ENCODE peak calls at places on chromosomes 1 and 21, in ten cellular contexts. P is GM20000, J is astrocyte of the spinal cord, W is nephron progenitor cell, T is HFFc6, O is tibial artery, B is WTC11, K is AG10803, N is RWPE1, M is AG04450. R is an unnamed sample.

GRCh38 chr1:36436820-36437219 is 13.4 kb downstream of the OSCP1 start:
- DNase-seq in M (no peak), K (no peak), P (no peak), B (no peak), T (peak; percentile 6), O (no peak), J (peak; percentile 16), W (no peak), N (peak; percentile 67), R (no peak)

GRCh38 chr1:25063591-25064416 is 133.7 kb upstream of the RUNX3 start:
- DNase-seq in O (no peak), N (peak; percentile 25), M (no peak), W (no peak), T (peak; percentile 45), K (no peak), P (no peak), B (no peak), J (peak; percentile 25), R (no peak)

GRCh38 chr1:183881387-183882084 is 76.6 kb downstream of the RGL1 start:
- DNase-seq in N (peak; percentile 80), M (peak; percentile 56), W (no peak), P (no peak), J (peak; percentile 85), T (peak; percentile 60), B (peak; percentile 38), O (no peak), K (peak; percentile 62), R (peak; percentile 52)

GRCh38 chr1:245888809-245889208 is 618.3 kb downstream of the SMYD3 start:
- DNase-seq in N (no peak), W (no peak), O (no peak), M (no peak), P (peak; percentile 24), B (peak; percentile 21), T (peak; percentile 33), J (peak; percentile 44), K (peak; percentile 23), R (no peak)

GRCh38 chr21:39381009-39381408 is 32.1 kb upstream of the HMGN1 start:
- DNase-seq in M (no peak), P (no peak), B (no peak), T (no peak), K (no peak), O (no peak), J (no peak), W (no peak), N (no peak), R (no peak)

GRCh38 chr21:46215436-46216131 is 13.0 kb downstream of the LSS start:
- DNase-seq in W (no peak), B (no peak), K (no peak), T (no peak), N (no peak), P (no peak), O (peak; percentile 15), J (no peak), M (no peak), R (no peak)

GRCh38 chr1:225461533-225462428 is 33.9 kb upstream of the LBR start:
- DNase-seq in P (no peak), O (no peak), M (no peak), B (no peak), W (no peak), K (peak; percentile 37), N (no peak), J (no peak), T (no peak), R (no peak)

GRCh38 chr1:10046356-10047085 is 13.8 kb downstream of the UBE4B start:
- DNase-seq in O (peak; percentile 47), M (no peak), N (no peak), K (no peak), T (no peak), W (no peak), B (no peak), P (no peak), J (no peak), R (no peak)

GRCh38 chr1:185432943-185433342 is 115.9 kb upstream of the IVNS1ABP start:
- DNase-seq in N (no peak), O (no peak), B (no peak), W (no peak), K (no peak), J (no peak), M (no peak), P (no peak), T (no peak), R (no peak)

GRCh38 chr1:119141020-119141424 is 569 bp upstream of the WARS2 start:
- DNase-seq in K (peak; percentile 42), O (no peak), P (no peak), M (no peak), N (no peak), B (peak; percentile 54), J (no peak), T (no peak), W (peak; percentile 17), R (no peak)
- TF ChIP-seq CTCF in K (peak; percentile 44), O (no peak), P (peak; percentile 11), M (peak; percentile 39), N (peak; percentile 15), B (peak; percentile 16), J (peak; percentile 49), T (peak; percentile 69), W (no peak), R (peak; percentile 23)

DNA sequence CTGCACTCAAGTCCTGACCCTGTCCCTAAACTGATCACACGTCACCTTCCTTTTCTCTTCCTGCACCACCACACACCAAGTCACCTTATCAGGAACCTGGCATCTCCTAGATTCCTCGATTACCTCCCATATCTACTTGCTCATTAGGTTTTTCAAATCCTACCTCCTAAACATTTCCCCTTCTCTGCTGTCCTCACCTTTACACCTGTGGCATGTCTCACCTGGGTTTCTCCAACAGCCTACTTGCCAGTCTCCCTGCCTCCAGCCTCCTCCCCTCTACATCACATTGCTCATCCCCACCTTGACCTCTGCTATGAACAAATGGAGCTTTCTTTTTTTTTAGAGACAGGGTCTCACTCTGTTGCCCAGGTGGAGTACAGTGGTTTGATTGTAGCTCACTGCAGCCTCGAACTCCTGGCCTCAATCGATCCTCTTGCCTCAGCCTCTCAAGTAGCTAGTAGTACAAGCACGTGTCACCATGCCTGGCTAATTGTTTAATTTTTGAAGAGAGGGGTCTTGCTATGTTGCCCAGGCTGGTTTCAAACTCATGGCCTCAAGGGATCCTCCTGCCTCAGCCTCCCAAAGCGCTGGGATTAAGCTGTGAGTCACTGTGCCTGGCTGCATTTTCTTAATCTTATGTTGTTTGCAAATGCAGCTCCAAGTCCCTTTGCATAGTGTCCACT is 6.4 kb downstream of the IGSF9 start:
- DNase-seq in W (no peak), K (no peak), O (no peak), B (no peak), J (no peak), P (no peak), N (no peak), M (no peak), T (no peak), R (no peak)
- TF ChIP-seq CTCF in W (no peak), K (no peak), O (no peak), B (no peak), J (no peak), P (no peak), N (no peak), M (no peak), T (no peak), R (no peak)

GRCh38 chr21:29209696-29210095 is 79.3 kb downstream of the MAP3K7CL start:
- DNase-seq in M (no peak), W (no peak), T (no peak), P (no peak), K (no peak), J (peak; percentile 35), N (no peak), O (no peak), B (no peak), R (no peak)

GRCh38 chr21:29208044-29208665 is 77.7 kb downstream of the MAP3K7CL start:
- DNase-seq in K (no peak), T (no peak), W (no peak), B (no peak), J (no peak), P (no peak), M (no peak), O (no peak), N (no peak), R (no peak)

GRCh38 chr21:29206445-29206844 is 76.0 kb downstream of the MAP3K7CL start:
- DNase-seq in N (no peak), T (no peak), O (no peak), M (no peak), W (no peak), B (no peak), K (no peak), P (no peak), J (no peak), R (no peak)

GRCh38 chr21:29211205-29211604 is 80.8 kb downstream of the MAP3K7CL start:
- DNase-seq in W (no peak), J (no peak), B (no peak), O (no peak), T (no peak), M (no peak), K (no peak), P (no peak), N (no peak), R (no peak)

DNA sequence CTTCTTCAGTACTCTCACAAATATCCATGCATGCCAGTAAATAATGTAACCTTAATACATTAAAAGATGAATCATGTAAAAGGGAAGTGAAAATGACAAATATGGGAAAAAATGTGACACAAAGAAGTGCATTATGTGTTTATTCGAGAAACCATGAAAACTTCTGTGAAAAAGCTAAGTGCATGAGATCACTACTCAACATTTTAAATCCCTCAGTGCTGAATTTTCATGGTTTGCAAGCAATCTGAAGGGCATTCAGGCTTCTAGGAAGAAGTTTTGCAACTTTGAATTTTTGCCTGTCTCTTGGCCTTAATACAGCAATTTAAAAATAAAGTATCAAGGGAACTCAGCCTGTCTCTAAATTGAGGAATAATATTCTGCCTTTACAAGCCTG is 78.2 kb downstream of the MAP3K7CL start:
- DNase-seq in M (peak; percentile 46), J (peak; percentile 81), W (no peak), B (no peak), N (no peak), T (peak; percentile 86), O (no peak), P (no peak), K (peak; percentile 90), R (no peak)
- TF ChIP-seq CTCF in M (no peak), J (no peak), W (no peak), B (no peak), N (no peak), T (no peak), O (no peak), P (no peak), K (no peak), R (no peak)

DNA sequence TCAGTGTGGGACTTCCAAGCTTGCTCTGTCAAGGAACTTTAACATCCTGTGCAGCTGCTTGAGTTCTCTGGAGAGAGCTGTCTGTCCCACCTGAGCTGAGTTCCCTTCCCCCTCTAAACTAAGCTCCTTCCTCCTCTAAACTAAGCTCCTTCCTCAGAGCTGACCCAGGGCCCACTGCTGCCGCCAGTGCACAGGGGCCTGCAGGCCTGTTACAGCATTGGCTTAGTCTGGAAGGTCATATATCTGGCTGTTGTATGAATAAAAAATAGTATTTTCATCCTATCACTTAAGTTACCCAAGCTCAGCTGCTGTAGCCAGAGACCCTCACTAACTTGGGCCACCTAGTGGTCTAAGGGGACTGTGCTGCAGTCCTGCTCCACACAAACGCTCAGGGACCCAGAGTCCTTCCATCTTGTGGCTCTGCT is 71.1 kb upstream of the GCLM start:
- DNase-seq in W (peak; percentile 18), M (no peak), O (no peak), J (no peak), K (peak; percentile 22), B (peak; percentile 45), N (no peak), T (no peak), P (no peak), R (no peak)
- TF ChIP-seq CTCF in W (peak; percentile 32), M (peak; percentile 47), O (no peak), J (peak; percentile 43), K (peak; percentile 31), B (peak; percentile 49), N (no peak), T (peak; percentile 60), P (peak; percentile 21), R (peak; percentile 63)

R was measured in progenitor cell of endocrine pancreas.